ENCODE peak calls at places on chromosomes 3 and 15, in five cellular contexts. G is PC-9, Z is aorta, B is fibroblast of lung, X is uterus. S is an unnamed sample.

GRCh38 chr3:122977645-122978466 is 49.7 kb downstream of the SEMA5B start:
- DNase-seq in G (peak), Z (peak), B (peak), X (peak), S (peak)

GRCh38 chr3:195209083-195209835 is 61.7 kb downstream of the XXYLT1 start:
- DNase-seq in G (no peak), Z (no peak), B (no peak), X (peak), S (peak)

GRCh38 chr3:168117853-168118313 is 22.2 kb upstream of the GOLIM4 start:
- DNase-seq in G (no peak), Z (no peak), B (no peak), X (no peak), S (no peak)

GRCh38 chr3:79661866-79662265 is 105.9 kb downstream of the ROBO1 start:
- DNase-seq in G (no peak), Z (no peak), B (no peak), X (no peak), S (no peak)

GRCh38 chr3:17552351-17552750 is 190.1 kb downstream of the TBC1D5 start:
- DNase-seq in G (no peak), Z (no peak), B (no peak), X (no peak), S (no peak)

GRCh38 chr15:71448688-71449114 is 333.4 kb downstream of the THSD4 start:
- DNase-seq in G (peak), Z (no peak), B (peak), X (peak), S (no peak)

GRCh38 chr3:119643528-119643927 is 16.9 kb downstream of the POPDC2 start:
- DNase-seq in G (no peak), Z (no peak), B (peak), X (no peak), S (no peak)

GRCh38 chr3:45779746-45780735 is 16.3 kb downstream of the SLC6A20 start:
- DNase-seq in G (no peak), Z (no peak), B (no peak), X (no peak), S (no peak)

GRCh38 chr15:95464091-95464888 is 866.2 kb upstream of the NR2F2 start:
- DNase-seq in G (no peak), Z (no peak), B (peak), X (peak), S (no peak)

GRCh38 chr3:27606537-27606936 is 115.6 kb downstream of the EOMES start:
- DNase-seq in G (no peak), Z (no peak), B (no peak), X (no peak), S (no peak)

GRCh38 chr3:189962466-189962865 is 158.2 kb downstream of the P3H2 start:
- DNase-seq in G (no peak), Z (no peak), B (no peak), X (no peak), S (no peak)

GRCh38 chr15:40081691-40082194 is 26.9 kb downstream of the BMF start:
- DNase-seq in G (no peak), Z (no peak), B (peak), X (peak), S (peak)

GRCh38 chr3:88038561-88038960 is 20.2 kb downstream of the CGGBP1 start:
- DNase-seq in G (no peak), Z (no peak), B (no peak), X (no peak), S (no peak)

GRCh38 chr3:41000471-41000870 is 198.8 kb upstream of the CTNNB1 start:
- DNase-seq in G (no peak), Z (no peak), B (no peak), X (no peak), S (no peak)

GRCh38 chr15:79769081-79769481 is 127.7 kb downstream of the MTHFS start:
- DNase-seq in G (no peak), Z (no peak), B (peak), X (no peak), S (no peak)

GRCh38 chr3:64049832-64050231 is 26.5 kb upstream of the PSMD6 start:
- DNase-seq in G (no peak), Z (no peak), B (no peak), X (no peak), S (no peak)

DNA sequence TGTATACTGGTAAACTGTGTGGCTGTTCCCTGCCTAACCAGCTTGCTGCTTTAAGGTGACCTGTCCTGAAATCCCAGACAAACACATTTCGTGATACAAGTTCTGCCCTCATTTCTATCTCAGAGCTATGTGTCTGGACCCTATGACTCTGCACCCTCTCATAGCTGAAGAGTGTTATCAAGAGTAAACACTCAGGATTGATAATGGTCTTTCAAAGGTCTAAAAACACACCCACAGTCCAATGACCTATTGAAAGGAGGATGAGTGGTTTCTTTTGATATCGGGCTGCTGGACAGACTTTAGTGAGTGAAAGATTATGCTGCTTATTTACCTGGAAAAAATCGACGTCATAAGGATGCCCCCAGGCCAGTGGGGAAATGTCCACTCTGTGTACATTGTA is 276.2 kb upstream of the MCTP2 start:
- DNase-seq in G (no peak), Z (no peak), B (no peak), X (no peak), S (no peak)
- H3K4me3 ChIP-seq in G (no peak), Z (no peak), B (no peak), X (no peak), S (no peak)

GRCh38 chr3:107752202-107752990 is 229.6 kb downstream of the BBX start:
- DNase-seq in G (no peak), Z (no peak), B (peak), X (no peak), S (no peak)
- H3K4me3 ChIP-seq in G (no peak), Z (no peak), B (no peak), X (no peak), S (no peak)

GRCh38 chr15:56042982-56043980 is 49.9 kb upstream of the NEDD4 start:
- DNase-seq in G (no peak), Z (no peak), B (no peak), X (no peak), S (no peak)
- H3K4me3 ChIP-seq in G (no peak), Z (no peak), B (no peak), X (no peak), S (no peak)

GRCh38 chr15:101615986-101616848 is 36.0 kb downstream of the TM2D3 start:
- DNase-seq in G (peak), Z (peak), B (peak), X (peak), S (peak)
- H3K4me3 ChIP-seq in G (peak), Z (no peak), B (peak), X (no peak), S (no peak)

GRCh38 chr3:16176391-16177030 is 2.0 kb downstream of the GALNT15 start:
- DNase-seq in G (no peak), Z (no peak), B (peak), X (no peak), S (no peak)
- H3K4me3 ChIP-seq in G (no peak), Z (no peak), B (peak), X (peak), S (peak)

GRCh38 chr3:169660709-169661566 is 2.6 kb downstream of the MECOM start:
- DNase-seq in G (no peak), Z (peak), B (peak), X (no peak), S (peak)

GRCh38 chr3:169657351-169658124 is 6.0 kb downstream of the MECOM start:
- DNase-seq in G (no peak), Z (no peak), B (peak), X (no peak), S (no peak)

GRCh38 chr3:169659858-169660614 is 3.5 kb downstream of the MECOM start:
- DNase-seq in G (no peak), Z (no peak), B (no peak), X (no peak), S (peak)

GRCh38 chr3:169658311-169658931 is 5.1 kb downstream of the MECOM start:
- DNase-seq in G (no peak), Z (peak), B (peak), X (no peak), S (peak)

GRCh38 chr3:169659096-169659521 is 4.4 kb downstream of the MECOM start:
- DNase-seq in G (no peak), Z (peak), B (peak), X (no peak), S (peak)
- H3K4me3 ChIP-seq in G (no peak), Z (peak), B (peak), X (no peak), S (peak)

GRCh38 chr3:197722734-197723133 is 14.0 kb downstream of the RUBCN start:
- DNase-seq in G (no peak), Z (no peak), B (no peak), X (no peak), S (no peak)
- H3K4me3 ChIP-seq in G (no peak), Z (no peak), B (no peak), X (no peak), S (no peak)